ENCODE peak calls at places on chromosomes 1 and 21, in six cellular contexts. F is AG09309, H is GM04503, C is C1 segment of cervical spinal cord, P is AG04450, M is lower leg skin. S is an unnamed sample.
A peak's percentile ranks its signal among the peaks of the same experiment; 100 is the strongest.

GRCh38 chr1:31583995-31584868 is 7.9 kb downstream of the TINAGL1 start:
- DNase-seq in P (no peak), H (no peak), M (peak; percentile 90), C (no peak), F (no peak), S (peak; percentile 73)

GRCh38 chr1:67524143-67525052 is 94.2 kb upstream of the SERBP1 start:
- DNase-seq in C (no peak), M (no peak), F (no peak), P (no peak), H (peak; percentile 10), S (no peak)

GRCh38 chr1:119108993-119109392 is 31.5 kb downstream of the WARS2 start:
- DNase-seq in C (no peak), H (peak; percentile 23), F (no peak), M (no peak), P (no peak), S (no peak)

GRCh38 chr1:184953600-184954219 is 20.6 kb downstream of the NIBAN1 start:
- DNase-seq in C (no peak), P (no peak), M (no peak), F (no peak), H (no peak), S (no peak)

GRCh38 chr1:203055166-203055799 is 29.0 kb downstream of the PPFIA4 start:
- DNase-seq in H (no peak), F (no peak), M (no peak), C (no peak), P (no peak), S (no peak)

GRCh38 chr1:232620356-232620841 is 9.5 kb downstream of the SIPA1L2 start:
- DNase-seq in C (no peak), F (no peak), H (no peak), P (no peak), M (no peak), S (peak; percentile 60)

GRCh38 chr1:2934173-2934540 is 87.1 kb upstream of the ACTRT2 start:
- DNase-seq in F (no peak), C (no peak), H (no peak), P (no peak), M (no peak), S (no peak)

GRCh38 chr1:38958967-38959366 is 17.3 kb upstream of the RHBDL2 start:
- DNase-seq in M (no peak), F (no peak), P (no peak), C (no peak), H (no peak), S (no peak)

GRCh38 chr1:74392848-74393247 is 119.6 kb downstream of the LRRC53 start:
- DNase-seq in F (no peak), C (no peak), M (no peak), H (no peak), P (no peak), S (no peak)

GRCh38 chr1:4726620-4727341 is 72.4 kb downstream of the AJAP1 start:
- DNase-seq in P (no peak), F (no peak), H (no peak), C (no peak), M (no peak), S (no peak)

GRCh38 chr1:229130028-229130668 is 140.8 kb upstream of the RAB4A start:
- DNase-seq in C (no peak), H (no peak), F (no peak), M (peak; percentile 86), P (no peak), S (no peak)

GRCh38 chr21:45837936-45838335 is 143.6 kb upstream of the COL6A1 start:
- DNase-seq in C (no peak), M (no peak), F (no peak), H (no peak), P (no peak), S (no peak)

GRCh38 chr1:227899141-227899819 is 48.5 kb downstream of the WNT9A start:
- DNase-seq in C (no peak), F (no peak), M (peak; percentile 61), P (no peak), H (no peak), S (peak; percentile 8)

GRCh38 chr1:87495147-87495546 is 166.5 kb downstream of the LMO4 start:
- DNase-seq in C (no peak), P (no peak), F (no peak), M (no peak), H (no peak), S (no peak)

GRCh38 chr1:160827418-160827817 is 31.4 kb downstream of the LY9 start:
- DNase-seq in C (no peak), H (no peak), M (no peak), P (no peak), F (no peak), S (no peak)

GRCh38 chr1:203545032-203545816 is 51.3 kb downstream of the OPTC start:
- DNase-seq in C (no peak), P (no peak), F (no peak), M (no peak), H (no peak), S (no peak)

GRCh38 chr1:30109853-30110252 is 613.5 kb downstream of the MATN1 start:
- DNase-seq in H (no peak), C (no peak), P (peak; percentile 33), M (no peak), F (peak; percentile 14), S (peak; percentile 51)

GRCh38 chr1:85708826-85709222 is 591 bp upstream of the ZNHIT6 start:
- DNase-seq in P (no peak), M (no peak), F (no peak), C (no peak), H (no peak), S (no peak)

GRCh38 chr1:84550826-84551225 is 23.4 kb downstream of the CTBS start:
- DNase-seq in P (no peak), H (no peak), C (no peak), F (no peak), M (no peak), S (no peak)

GRCh38 chr21:34073749-34074282 is 438 bp downstream of the MRPS6 start:
- DNase-seq in F (no peak), P (no peak), H (no peak), M (peak; percentile 85), C (peak; percentile 67), S (no peak)

GRCh38 chr1:159492575-159493323 is 43.1 kb downstream of the OR10J5 start:
- DNase-seq in H (no peak), C (no peak), P (no peak), F (no peak), M (no peak), S (no peak)

GRCh38 chr1:70627910-70628309 is 216.8 kb downstream of the CTH start:
- DNase-seq in H (no peak), P (no peak), F (no peak), M (no peak), C (no peak), S (no peak)

GRCh38 chr1:41360074-41361027 is 883 bp upstream of the FOXO6 start:
- DNase-seq in F (no peak), M (peak; percentile 84), C (no peak), H (no peak), P (no peak), S (peak; percentile 18)

GRCh38 chr1:8423702-8424538 is 106.0 kb downstream of the SLC45A1 start:
- DNase-seq in P (no peak), M (peak; percentile 91), C (peak; percentile 56), F (no peak), H (no peak), S (peak; percentile 62)

GRCh38 chr1:44417351-44418021 is 12.4 kb downstream of the RNF220 start:
- DNase-seq in H (no peak), F (no peak), P (no peak), M (no peak), C (peak; percentile 61), S (no peak)

GRCh38 chr1:12475947-12476346 is 142.1 kb downstream of the DHRS3 start:
- DNase-seq in M (no peak), C (no peak), H (no peak), P (no peak), F (no peak), S (no peak)

GRCh38 chr1:46656643-46657042 is 11.5 kb downstream of the ATPAF1 start:
- DNase-seq in H (no peak), P (no peak), F (no peak), C (no peak), M (no peak), S (no peak)

GRCh38 chr1:26340047-26340481 is 13.9 kb downstream of the CRYBG2 start:
- DNase-seq in H (no peak), C (no peak), F (no peak), P (no peak), M (no peak), S (no peak)

GRCh38 chr1:229204863-229205777 is 65.8 kb upstream of the RAB4A start:
- DNase-seq in M (no peak), H (peak; percentile 84), P (peak; percentile 50), F (peak; percentile 84), C (no peak), S (peak; percentile 76)

GRCh38 chr1:2474933-2475371 is 1.1 kb upstream of the PLCH2 start:
- DNase-seq in F (no peak), P (no peak), H (no peak), M (no peak), C (no peak), S (peak; percentile 20)

GRCh38 chr1:156497078-156497742 is 3.4 kb downstream of the MEF2D start:
- DNase-seq in F (no peak), M (no peak), C (no peak), P (no peak), H (no peak), S (no peak)

GRCh38 chr1:244952940-244953339 is 88.6 kb upstream of the HNRNPU start:
- DNase-seq in P (no peak), H (no peak), C (no peak), M (no peak), F (no peak), S (no peak)

GRCh38 chr21:38669186-38669585 is 136.5 kb upstream of the ETS2 start:
- DNase-seq in C (no peak), F (no peak), P (no peak), H (no peak), M (no peak), S (no peak)

S was measured in uterus.